ENCODE peak calls at places on chromosomes 2 and 18, in four cellular contexts. Y, X, S and P are unnamed samples.

GRCh38 chr2:171630812-171631626 is 56.2 kb upstream of the DYNC1I2 start:
- DNase-seq in Y (no peak), X (no peak), S (peak), P (peak)

GRCh38 chr2:28627722-28628480 is 123.7 kb upstream of the PPP1CB start:
- DNase-seq in Y (no peak), X (no peak), S (no peak), P (no peak)

GRCh38 chr2:24238158-24238557 is 63.3 kb downstream of the FAM228A start:
- DNase-seq in Y (no peak), X (no peak), S (no peak), P (no peak)

GRCh38 chr2:70190086-70190412 is 770 bp downstream of the C2orf42 start:
- DNase-seq in Y (no peak), X (peak), S (peak), P (no peak)

GRCh38 chr2:195795879-195796278 is 138.9 kb downstream of the SLC39A10 start:
- DNase-seq in Y (no peak), X (no peak), S (no peak), P (no peak)

GRCh38 chr2:100038019-100038418 is 104.4 kb downstream of the AFF3 start:
- DNase-seq in Y (no peak), X (peak), S (peak), P (no peak)

GRCh38 chr2:8264981-8265380 is 416.9 kb upstream of the ID2 start:
- DNase-seq in Y (no peak), X (no peak), S (no peak), P (peak)

GRCh38 chr2:217650716-217651360 is 352.0 kb downstream of the TNS1 start:
- DNase-seq in Y (peak), X (peak), S (peak), P (peak)

GRCh38 chr2:195056001-195056400 is 601.0 kb upstream of the SLC39A10 start:
- DNase-seq in Y (no peak), X (no peak), S (no peak), P (no peak)

GRCh38 chr2:10254373-10255188 is 48.1 kb upstream of the HPCAL1 start:
- DNase-seq in Y (peak), X (peak), S (no peak), P (no peak)

GRCh38 chr18:9988665-9989064 is 74.8 kb downstream of the VAPA start:
- DNase-seq in Y (no peak), X (no peak), S (no peak), P (no peak)

GRCh38 chr2:182949572-182950189 is 83.2 kb upstream of the FRZB start:
- DNase-seq in Y (no peak), X (no peak), S (no peak), P (no peak)

GRCh38 chr2:176552456-176553135 is 283.4 kb downstream of the MTX2 start:
- DNase-seq in Y (no peak), X (no peak), S (no peak), P (no peak)

GRCh38 chr2:72998724-72999123 is 72.8 kb downstream of the SFXN5 start:
- DNase-seq in Y (no peak), X (no peak), S (no peak), P (no peak)

GRCh38 chr2:240213476-240214391 is 73.3 kb upstream of the OTOS start:
- DNase-seq in Y (no peak), X (peak), S (no peak), P (no peak)

GRCh38 chr2:68784191-68784590 is 49.6 kb downstream of the ARHGAP25 start:
- DNase-seq in Y (no peak), X (no peak), S (no peak), P (no peak)

GRCh38 chr18:10023853-10024638 is 110.2 kb downstream of the VAPA start:
- DNase-seq in Y (no peak), X (no peak), S (no peak), P (no peak)

GRCh38 chr18:75029456-75029855 is 179.5 kb downstream of the PTGR3 start:
- DNase-seq in Y (no peak), X (no peak), S (no peak), P (no peak)

GRCh38 chr2:136049991-136050573 is 64.7 kb upstream of the DARS1 start:
- DNase-seq in Y (no peak), X (no peak), S (no peak), P (no peak)

GRCh38 chr2:16481342-16481741 is 184.3 kb downstream of the CYRIA start:
- DNase-seq in Y (no peak), X (no peak), S (no peak), P (no peak)

GRCh38 chr2:232476791-232477190 is 10.8 kb downstream of the ECEL1 start:
- DNase-seq in Y (no peak), X (no peak), S (no peak), P (no peak)

GRCh38 chr2:143347901-143348300 is 218.7 kb downstream of the ARHGAP15 start:
- DNase-seq in Y (no peak), X (no peak), S (no peak), P (no peak)

GRCh38 chr2:47218066-47218581 is 63.0 kb upstream of the STPG4 start:
- DNase-seq in Y (no peak), X (no peak), S (no peak), P (no peak)

GRCh38 chr2:186460465-186460864 is 25.6 kb upstream of the ZC3H15 start:
- DNase-seq in Y (no peak), X (peak), S (peak), P (no peak)

GRCh38 chr2:142286618-142287017 is 155.8 kb upstream of the LRP1B start:
- DNase-seq in Y (no peak), X (peak), S (peak), P (peak)

GRCh38 chr2:215528555-215528954 is 92.7 kb upstream of the FN1 start:
- DNase-seq in Y (no peak), X (no peak), S (no peak), P (no peak)

GRCh38 chr2:197265931-197266330 is 44.6 kb downstream of the ANKRD44 start:
- DNase-seq in Y (no peak), X (no peak), S (no peak), P (no peak)

GRCh38 chr18:77145364-77145901 is 12.8 kb upstream of the MBP start:
- DNase-seq in Y (no peak), X (no peak), S (no peak), P (no peak)

GRCh38 chr2:118475622-118476021 is 371.8 kb downstream of the EN1 start:
- DNase-seq in Y (no peak), X (no peak), S (no peak), P (no peak)

GRCh38 chr18:7414459-7414858 is 152.7 kb upstream of the PTPRM start:
- DNase-seq in Y (no peak), X (no peak), S (no peak), P (no peak)

GRCh38 chr18:12657048-12657848 is 659 bp downstream of the SPIRE1 start:
- DNase-seq in Y (peak), X (peak), S (peak), P (no peak)

GRCh38 chr2:104976603-104977120 is 61.2 kb upstream of the MRPS9 start:
- DNase-seq in Y (peak), X (peak), S (peak), P (peak)

GRCh38 chr2:86584164-86584913 is 21.1 kb upstream of the CHMP3 start:
- DNase-seq in Y (no peak), X (peak), S (no peak), P (peak)

GRCh38 chr2:241088376-241088775 is 13.7 kb downstream of the MTERF4 start:
- DNase-seq in Y (no peak), X (no peak), S (no peak), P (no peak)

GRCh38 chr2:181471783-181472182 is 14.6 kb downstream of the ITGA4 start:
- DNase-seq in Y (no peak), X (no peak), S (no peak), P (no peak)

GRCh38 chr18:41060967-41061366 is 894.1 kb upstream of the PIK3C3 start:
- DNase-seq in Y (no peak), X (no peak), S (no peak), P (no peak)

DNA sequence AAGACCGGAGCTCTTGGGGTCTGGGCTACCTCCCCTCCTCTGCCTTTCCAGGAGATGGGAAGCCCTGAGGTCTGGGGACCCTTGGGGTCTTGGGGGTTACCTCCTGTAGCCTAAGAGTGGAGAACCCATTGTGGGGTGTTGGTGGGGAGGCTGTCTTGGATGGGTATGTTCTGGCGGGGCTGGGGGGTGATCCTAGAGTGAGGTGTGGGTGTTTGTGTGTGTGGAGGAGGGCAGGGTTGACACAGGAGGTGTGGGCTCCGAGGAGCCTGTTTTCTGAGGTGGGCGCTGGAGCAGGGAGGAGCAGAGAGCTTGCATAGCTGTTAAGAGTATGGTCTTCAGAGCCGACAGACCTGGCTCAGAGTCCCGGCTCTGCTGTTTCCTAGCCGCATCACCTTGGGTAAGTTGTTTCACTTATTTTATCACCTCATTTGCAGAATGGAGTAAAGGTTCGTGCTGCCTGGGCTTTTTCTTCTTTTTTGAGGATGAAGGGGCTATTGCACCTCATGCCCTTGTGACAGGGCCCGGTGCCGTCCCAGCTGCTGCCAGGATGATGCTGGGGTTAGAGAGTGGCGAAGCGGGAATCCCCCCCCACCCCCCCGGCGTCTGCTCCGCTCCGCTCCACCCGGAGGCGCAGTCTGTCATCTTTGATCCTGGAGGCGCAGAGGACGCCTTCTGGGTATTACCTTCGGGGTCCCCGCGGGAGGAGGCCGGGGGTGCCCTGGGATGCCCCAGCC is 17.2 kb downstream of the TET3 start:
- DNase-seq in Y (no peak), X (no peak), S (no peak), P (no peak)
- H3K4me3 ChIP-seq in Y (peak), X (peak), S (peak), P (no peak)

DNA sequence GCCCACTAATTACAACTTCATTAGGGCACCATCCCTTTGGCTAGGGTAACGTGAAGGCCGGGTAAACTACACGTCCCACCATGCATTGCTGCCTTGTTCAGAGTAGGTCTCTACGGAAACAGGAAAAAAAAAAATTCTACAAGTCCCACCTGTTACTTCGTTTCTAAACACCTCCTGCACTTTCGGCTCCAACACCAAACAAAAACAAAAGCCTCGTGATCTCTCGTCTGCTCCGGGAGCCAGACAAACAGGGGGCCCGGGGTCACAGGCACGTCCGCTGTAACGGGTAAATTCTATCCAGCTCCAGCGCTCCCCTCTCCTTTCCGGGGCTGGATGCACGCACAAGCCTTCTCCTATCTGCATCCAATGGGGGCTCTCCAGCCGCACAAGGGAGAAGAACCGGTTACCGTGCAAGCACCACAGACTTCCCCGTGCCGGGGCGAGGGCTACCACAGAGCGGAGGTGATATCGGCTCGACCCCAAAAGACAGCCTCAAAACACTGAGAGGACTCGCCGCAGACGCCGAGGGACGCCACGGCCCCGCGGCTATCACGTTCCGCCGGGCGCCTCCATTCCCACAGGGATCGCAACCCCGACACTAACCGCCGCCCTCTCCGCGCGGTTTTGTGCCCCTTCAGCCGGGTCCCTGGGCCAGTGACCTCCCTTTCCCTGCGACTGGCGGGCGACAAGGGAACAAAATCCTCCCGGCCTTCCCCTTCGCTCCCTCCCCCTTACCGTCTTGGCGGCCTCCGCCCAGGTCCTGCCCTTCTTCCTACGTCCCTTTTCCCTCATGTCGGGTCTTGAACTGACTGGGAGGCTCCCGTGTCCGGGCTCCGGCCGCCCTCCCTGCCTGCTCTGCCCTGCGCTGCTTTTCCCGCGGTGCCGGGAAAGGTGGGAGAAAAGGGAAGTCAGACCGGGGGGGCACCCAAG is 591 bp downstream of the ASXL2 start:
- DNase-seq in Y (peak), X (peak), S (peak), P (peak)
- TF ChIP-seq REST in Y (peak), X (no peak), S (no peak), P (no peak)

DNA sequence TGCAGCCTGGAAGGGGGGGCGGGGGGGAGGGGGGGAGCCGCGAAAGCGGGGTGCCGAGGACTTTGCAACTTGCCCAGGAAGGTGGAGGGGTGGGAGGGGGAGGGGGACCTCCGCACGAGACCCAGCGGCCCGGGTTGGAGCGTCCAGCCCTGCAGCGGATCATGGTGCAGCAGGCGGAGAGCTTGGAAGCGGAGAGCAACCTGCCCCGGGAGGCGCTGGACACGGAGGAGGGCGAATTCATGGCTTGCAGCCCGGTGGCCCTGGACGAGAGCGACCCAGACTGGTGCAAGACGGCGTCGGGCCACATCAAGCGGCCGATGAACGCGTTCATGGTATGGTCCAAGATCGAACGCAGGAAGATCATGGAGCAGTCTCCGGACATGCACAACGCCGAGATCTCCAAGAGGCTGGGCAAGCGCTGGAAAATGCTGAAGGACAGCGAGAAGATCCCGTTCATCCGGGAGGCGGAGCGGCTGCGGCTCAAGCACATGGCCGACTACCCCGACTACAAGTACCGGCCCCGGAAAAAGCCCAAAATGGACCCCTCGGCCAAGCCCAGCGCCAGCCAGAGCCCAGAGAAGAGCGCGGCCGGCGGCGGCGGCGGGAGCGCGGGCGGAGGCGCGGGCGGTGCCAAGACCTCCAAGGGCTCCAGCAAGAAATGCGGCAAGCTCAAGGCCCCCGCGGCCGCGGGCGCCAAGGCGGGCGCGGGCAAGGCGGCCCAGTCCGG is 540 bp downstream of the SOX11 start:
- DNase-seq in Y (no peak), X (peak), S (peak), P (no peak)
- H3K4me3 ChIP-seq in Y (no peak), X (peak), S (peak), P (no peak)

GRCh38 chr2:172957734-172958133 is 117.9 kb upstream of the MAP3K20 start:
- DNase-seq in Y (no peak), X (no peak), S (no peak), P (no peak)
- TF ChIP-seq REST in Y (no peak), X (peak), S (peak), P (peak)

GRCh38 chr2:168912466-168913170 is 11.5 kb downstream of the G6PC2 start:
- DNase-seq in Y (no peak), X (peak), S (peak), P (no peak)
- H3K4me3 ChIP-seq in Y (no peak), X (peak), S (peak), P (no peak)

DNA sequence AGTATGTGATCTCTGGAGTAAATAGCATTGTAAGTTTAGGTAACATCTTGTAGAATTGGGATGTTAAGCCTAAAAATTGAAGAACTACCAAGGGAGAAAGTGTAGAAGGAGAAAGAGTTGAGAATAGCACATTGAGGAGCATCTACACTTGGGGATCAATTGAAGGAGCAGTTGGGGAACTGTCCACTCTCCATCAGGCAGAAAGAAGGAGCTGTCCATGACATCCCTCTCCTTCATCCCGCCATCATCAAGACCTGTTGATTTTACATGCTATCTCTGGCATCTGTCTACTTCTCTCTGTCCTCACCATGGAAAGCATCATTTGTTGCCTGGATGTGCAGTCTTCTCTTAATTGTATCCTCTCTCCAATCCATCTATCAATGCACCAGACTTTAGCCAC is 87.8 kb downstream of the CCDC141 start:
- DNase-seq in Y (no peak), X (no peak), S (no peak), P (no peak)
- TF ChIP-seq REST in Y (no peak), X (peak), S (peak), P (peak)

GRCh38 chr2:108588070-108588668 is 53.9 kb downstream of the LIMS1 start:
- DNase-seq in Y (no peak), X (no peak), S (no peak), P (peak)
- H3K4me3 ChIP-seq in Y (peak), X (no peak), S (no peak), P (peak)